ENCODE peak calls at places on chromosomes 3 and 15, in seven cellular contexts. Z is NB4, F is HL-60, M is breast epithelium, N is heart left ventricle, G is AG10803, V is endothelial cell. E is an unnamed sample.
A peak's percentile ranks its signal among the peaks of the same experiment; 100 is the strongest.

GRCh38 chr3:53531749-53532148 is 37.3 kb downstream of the CACNA1D start:
- DNase-seq in Z (no peak), F (no peak), M (no peak), N (no peak), G (no peak), V (no peak), E (no peak)

GRCh38 chr15:90873998-90874605 is 5.7 kb downstream of the FURIN start:
- DNase-seq in Z (peak; percentile 89), F (no peak), M (no peak), N (no peak), G (no peak), V (no peak), E (no peak)

GRCh38 chr3:102419786-102420185 is 15.0 kb upstream of the ZPLD1 start:
- DNase-seq in Z (no peak), F (no peak), M (no peak), N (no peak), G (no peak), V (no peak), E (no peak)

GRCh38 chr3:19645093-19645492 is 288.9 kb downstream of the EFHB start:
- DNase-seq in Z (no peak), F (no peak), M (no peak), N (no peak), G (no peak), V (no peak), E (no peak)

GRCh38 chr3:191158247-191158646 is 40.8 kb upstream of the OSTN start:
- DNase-seq in Z (no peak), F (no peak), M (no peak), N (no peak), G (no peak), V (no peak), E (no peak)

GRCh38 chr15:98651581-98652220 is 3.4 kb downstream of the IGF1R start:
- DNase-seq in Z (peak; percentile 19), F (peak; percentile 4), M (no peak), N (no peak), G (no peak), V (no peak), E (no peak)

GRCh38 chr3:17431004-17431403 is 311.4 kb downstream of the TBC1D5 start:
- DNase-seq in Z (peak; percentile 36), F (no peak), M (no peak), N (no peak), G (peak; percentile 46), V (no peak), E (no peak)

GRCh38 chr15:65105038-65105437 is 10.0 kb downstream of the UBAP1L start:
- DNase-seq in Z (no peak), F (no peak), M (no peak), N (no peak), G (no peak), V (no peak), E (no peak)

GRCh38 chr15:40266828-40267304 is 16.0 kb downstream of the ANKRD63 start:
- DNase-seq in Z (peak; percentile 41), F (no peak), M (peak; percentile 53), N (no peak), G (peak; percentile 90), V (no peak), E (peak; percentile 48)

GRCh38 chr15:55897560-55898336 is 95.7 kb downstream of the NEDD4 start:
- DNase-seq in Z (peak; percentile 39), F (peak; percentile 12), M (no peak), N (peak; percentile 57), G (peak; percentile 60), V (peak; percentile 70), E (no peak)

GRCh38 chr15:48996276-48996675 is 32.6 kb upstream of the SHC4 start:
- DNase-seq in Z (no peak), F (no peak), M (no peak), N (no peak), G (peak; percentile 52), V (no peak), E (no peak)
- TF ChIP-seq CTCF in Z (no peak), F (no peak), M (no peak), N (no peak), G (no peak), V (no peak), E (no peak)

GRCh38 chr3:81989773-81990172 is 228.3 kb upstream of the GBE1 start:
- DNase-seq in Z (no peak), F (no peak), M (no peak), N (no peak), G (no peak), V (no peak), E (no peak)
- TF ChIP-seq CTCF in Z (no peak), F (no peak), M (no peak), N (no peak), G (no peak), V (no peak), E (no peak)

DNA sequence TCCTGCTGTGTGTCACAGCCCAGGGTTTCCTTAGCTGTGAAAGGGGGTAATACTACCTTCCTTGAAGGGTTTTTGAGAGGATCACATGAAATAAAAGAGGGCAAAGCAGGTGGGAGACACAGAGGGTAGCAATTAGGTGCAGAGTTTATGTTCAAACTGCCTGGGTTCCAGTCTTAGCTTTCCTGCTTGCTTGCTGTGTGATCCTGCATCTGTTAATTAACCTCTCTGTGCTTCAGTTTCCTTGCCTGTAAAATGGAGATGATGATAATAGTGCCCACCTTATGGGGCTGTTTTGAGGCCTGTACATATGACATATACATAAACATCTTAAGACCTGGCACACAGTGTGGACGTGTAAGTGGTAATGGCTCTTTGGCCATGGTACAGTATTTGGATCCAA is 35.0 kb downstream of the SPSB4 start:
- DNase-seq in Z (no peak), F (no peak), M (no peak), N (no peak), G (no peak), V (no peak), E (no peak)
- TF ChIP-seq CTCF in Z (no peak), F (no peak), M (no peak), N (no peak), G (no peak), V (no peak), E (no peak)

DNA sequence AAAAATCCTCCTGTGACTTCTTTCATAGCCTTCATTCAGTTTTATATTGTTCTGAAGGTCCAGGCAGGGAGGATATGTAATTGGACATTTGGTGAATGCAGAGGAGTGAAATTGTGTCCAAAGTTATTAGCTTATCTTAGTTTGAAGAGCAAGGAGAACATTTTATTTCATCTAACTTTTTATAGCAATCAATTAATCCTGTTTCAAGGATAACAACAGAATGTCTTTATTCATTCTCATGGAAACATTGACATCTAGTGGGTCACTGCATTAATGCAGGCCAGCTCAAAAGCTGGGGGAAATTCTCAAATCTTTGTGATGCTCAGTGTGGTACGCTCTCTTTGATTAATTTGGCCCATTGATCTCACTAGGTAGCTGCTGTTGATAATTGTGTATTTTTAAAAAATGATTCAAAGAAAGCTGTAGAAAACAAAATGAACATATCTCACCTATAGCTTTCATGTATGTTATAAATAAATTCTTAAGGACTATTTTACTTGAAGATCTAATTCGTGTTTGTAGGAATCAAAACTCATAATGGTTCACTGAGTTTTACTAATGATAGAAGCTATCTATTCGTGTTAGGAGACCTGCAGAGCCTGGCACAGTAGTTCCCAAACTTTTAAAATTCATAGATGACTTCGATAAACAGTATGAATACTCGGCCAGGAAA is 150.8 kb upstream of the KCNMB2 start:
- DNase-seq in Z (peak; percentile 23), F (no peak), M (no peak), N (no peak), G (peak; percentile 44), V (peak; percentile 46), E (no peak)
- TF ChIP-seq CTCF in Z (peak; percentile 48), F (peak; percentile 54), M (peak; percentile 74), N (peak; percentile 81), G (peak; percentile 86), V (peak; percentile 73), E (no peak)

DNA sequence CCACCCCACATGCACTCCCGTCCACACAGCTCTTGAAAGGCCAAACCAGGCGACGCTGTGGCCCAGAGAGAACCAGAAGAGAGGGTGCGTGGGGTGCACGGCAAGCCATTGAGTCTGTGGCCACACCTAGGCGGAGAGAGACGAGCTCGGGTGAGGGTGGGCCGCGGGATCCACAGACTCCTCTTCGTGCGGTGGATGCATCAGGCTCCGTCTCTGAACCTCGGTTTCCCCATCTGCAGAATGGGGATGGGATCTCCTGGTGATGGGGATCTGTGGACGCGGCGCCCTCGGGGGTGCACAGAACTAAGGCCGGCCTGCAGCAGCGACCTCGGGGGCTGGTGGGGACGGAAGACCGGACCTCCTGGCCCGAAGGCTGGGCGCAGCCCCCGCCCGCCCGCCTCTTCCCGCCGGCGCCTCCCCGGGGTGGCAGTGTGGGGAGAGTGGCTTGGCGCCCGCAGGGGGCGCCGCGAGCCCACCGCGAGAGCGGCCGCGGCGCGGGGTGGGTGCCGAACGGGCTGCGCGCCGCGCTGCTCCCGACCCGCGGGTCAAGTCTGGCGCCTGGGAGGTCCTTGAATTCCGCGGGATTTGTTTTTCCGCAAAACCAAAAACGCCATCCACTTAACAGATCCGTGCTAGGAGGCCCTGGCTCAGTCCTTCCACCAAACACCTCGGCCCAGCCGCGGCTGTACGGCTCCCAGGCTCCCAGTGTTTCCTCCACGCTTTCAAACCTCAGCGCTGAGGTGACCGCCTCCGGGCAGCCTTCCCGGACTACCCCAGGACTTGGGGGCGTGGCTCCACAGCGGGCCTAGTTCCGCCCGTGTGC is 13.2 kb upstream of the ADPGK start:
- DNase-seq in Z (peak; percentile 62), F (peak; percentile 16), M (no peak), N (peak; percentile 36), G (peak; percentile 31), V (peak; percentile 64), E (no peak)
- TF ChIP-seq CTCF in Z (peak; percentile 10), F (peak; percentile 7), M (no peak), N (peak; percentile 68), G (no peak), V (peak; percentile 68), E (no peak)

DNA sequence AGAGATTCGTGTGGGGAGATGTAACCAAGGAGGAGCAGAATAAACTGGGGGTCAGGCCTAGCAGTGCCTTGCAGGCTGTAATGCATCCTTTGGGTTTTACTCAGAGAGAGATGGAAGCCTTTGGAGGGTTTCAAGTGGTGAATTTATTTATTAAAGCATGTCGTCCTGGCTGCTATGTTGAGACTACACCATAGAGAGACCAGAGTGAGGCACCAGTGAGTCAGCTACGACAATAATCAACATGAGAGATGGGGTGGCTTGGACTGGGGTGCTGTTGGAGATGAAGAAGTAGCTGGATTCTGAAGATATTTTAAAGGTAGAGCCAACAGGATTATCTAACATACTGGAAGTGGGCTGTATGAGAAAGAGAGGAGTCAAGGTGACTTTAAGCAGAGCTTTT is 335.3 kb upstream of the ARHGEF26 start:
- DNase-seq in Z (no peak), F (no peak), M (no peak), N (no peak), G (no peak), V (no peak), E (no peak)
- TF ChIP-seq CTCF in Z (no peak), F (no peak), M (no peak), N (no peak), G (no peak), V (no peak), E (no peak)